ENCODE peak calls at places on chromosomes 12 and 14, in ten cellular contexts. Y is activated CD4-positive, alpha-beta T cell treated with anti-CD3 and anti-CD28 coated beads, Interleukin-2, amount 50 U/mL, for 24 hours; G is CD4-positive, alpha-beta T cell; C is IMR-90; N is left colon; P is AG08395; Q is stimulated activated CD4-positive, alpha-beta T cell treated with anti-CD3 and anti-CD28 coated beads, TNF-alpha, amount 100 ng/mL, for 4 hours; J is NT2/D1; U is iris pigment epithelial cell; S is activated naive CD8-positive, alpha-beta T cell treated with anti-CD3 and anti-CD28 coated beads, Interleukin-2, amount 50 U/mL, for 16 hours. B is an unnamed sample.
A peak's percentile ranks its signal among the peaks of the same experiment; 100 is the strongest.

GRCh38 chr12:82708507-82708906 is 21.8 kb downstream of the TMTC2 start:
- DNase-seq in G (no peak), N (peak; percentile 23), C (no peak), J (peak; percentile 9), P (peak; percentile 11), U (no peak), Q (no peak), S (no peak), Y (no peak), B (no peak)

GRCh38 chr14:26427059-26427458 is 170.8 kb downstream of the NOVA1 start:
- DNase-seq in P (no peak), S (no peak), Y (no peak), Q (no peak), N (no peak), C (no peak), U (peak; percentile 11), G (no peak), J (no peak), B (no peak)

GRCh38 chr14:100078997-100079561 is 13.9 kb downstream of the EVL start:
- DNase-seq in C (peak; percentile 72), U (peak; percentile 73), Y (no peak), Q (no peak), S (peak; percentile 51), N (peak; percentile 40), J (no peak), G (peak; percentile 74), P (peak; percentile 44), B (peak; percentile 55)

GRCh38 chr14:90842726-90843125 is 26.5 kb upstream of the TTC7B start:
- DNase-seq in U (no peak), Y (no peak), Q (no peak), J (no peak), N (no peak), P (no peak), S (no peak), C (no peak), G (no peak), B (no peak)

GRCh38 chr12:124683330-124683662 is 115.9 kb upstream of the NCOR2 start:
- DNase-seq in Y (no peak), P (no peak), G (no peak), Q (no peak), S (no peak), J (peak; percentile 72), C (peak; percentile 18), N (no peak), U (peak; percentile 52), B (peak; percentile 51)

GRCh38 chr14:35197015-35197414 is 74.7 kb downstream of the PRORP start:
- DNase-seq in C (peak; percentile 77), U (peak; percentile 54), Q (no peak), P (no peak), S (no peak), G (no peak), Y (no peak), N (no peak), J (no peak), B (no peak)

GRCh38 chr14:105069887-105070759 is 4.9 kb upstream of the GPR132 start:
- DNase-seq in S (no peak), N (no peak), G (no peak), J (no peak), U (no peak), Y (no peak), C (peak; percentile 33), P (peak; percentile 56), Q (no peak), B (no peak)

GRCh38 chr12:71138011-71138410 is 19.8 kb downstream of the TSPAN8 start:
- DNase-seq in U (no peak), C (no peak), S (no peak), J (no peak), G (no peak), P (no peak), Q (no peak), N (no peak), Y (no peak), B (no peak)

GRCh38 chr12:103493199-103493598 is 2.6 kb downstream of the C12orf42 start:
- DNase-seq in N (no peak), Y (no peak), C (no peak), S (no peak), G (no peak), Q (no peak), J (no peak), P (no peak), U (no peak), B (no peak)

GRCh38 chr12:1391722-1392121 is 202.7 kb downstream of the FBXL14 start:
- DNase-seq in S (no peak), P (no peak), G (no peak), J (peak; percentile 71), Y (no peak), Q (no peak), U (no peak), N (no peak), C (no peak), B (no peak)

GRCh38 chr12:46964496-46965098 is 114.8 kb upstream of the PCED1B start:
- DNase-seq in J (peak; percentile 75), Y (no peak), N (no peak), S (no peak), Q (no peak), C (peak; percentile 64), U (peak; percentile 62), G (no peak), P (peak; percentile 77), B (peak; percentile 87)

GRCh38 chr14:97978336-97978735 is 1181.2 kb downstream of the VRK1 start:
- DNase-seq in G (peak; percentile 68), C (no peak), J (peak; percentile 50), Y (peak; percentile 51), P (peak; percentile 86), S (peak; percentile 52), U (peak; percentile 16), Q (peak; percentile 57), N (peak; percentile 79), B (peak; percentile 1)

GRCh38 chr12:12207746-12208145 is 59.1 kb downstream of the LRP6 start:
- DNase-seq in S (no peak), U (no peak), N (no peak), G (no peak), Q (no peak), P (no peak), J (no peak), Y (no peak), C (no peak), B (peak; percentile 6)

GRCh38 chr12:47251919-47252318 is 172.2 kb upstream of the AMIGO2 start:
- DNase-seq in Y (no peak), Q (no peak), P (no peak), S (no peak), U (no peak), C (no peak), J (no peak), G (no peak), N (no peak), B (no peak)

GRCh38 chr12:50597200-50598195 is 92.7 kb downstream of the DIP2B start:
- DNase-seq in C (peak; percentile 93), S (peak; percentile 5), N (no peak), G (peak; percentile 32), P (peak; percentile 78), J (no peak), Y (peak; percentile 21), U (peak; percentile 88), Q (peak; percentile 8), B (peak; percentile 28)

GRCh38 chr14:53723221-53723620 is 233.4 kb downstream of the BMP4 start:
- DNase-seq in C (no peak), S (no peak), Y (no peak), U (no peak), G (no peak), P (no peak), J (no peak), N (no peak), Q (no peak), B (no peak)

GRCh38 chr14:54627718-54628345 is 60.9 kb downstream of the SAMD4A start:
- DNase-seq in N (peak; percentile 24), S (peak; percentile 25), U (peak; percentile 68), G (no peak), C (peak; percentile 69), Y (no peak), P (peak; percentile 80), J (no peak), Q (no peak), B (peak; percentile 87)

GRCh38 chr14:57732886-57733285 is 133.0 kb downstream of the SLC35F4 start:
- DNase-seq in N (peak; percentile 7), S (no peak), P (no peak), U (peak; percentile 83), Q (no peak), C (no peak), J (no peak), Y (no peak), G (no peak), B (no peak)

GRCh38 chr12:41962171-41962572 is 182.5 kb downstream of the GXYLT1 start:
- DNase-seq in Y (no peak), J (no peak), P (no peak), G (no peak), U (no peak), S (no peak), C (no peak), N (no peak), Q (no peak), B (peak; percentile 28)

GRCh38 chr14:74737753-74738325 is 24.9 kb downstream of the FCF1 start:
- DNase-seq in S (no peak), P (no peak), N (no peak), Q (no peak), U (peak; percentile 42), J (no peak), Y (no peak), G (no peak), C (peak; percentile 50), B (peak; percentile 51)

GRCh38 chr14:56138987-56139386 is 20.8 kb downstream of the PELI2 start:
- DNase-seq in P (no peak), U (no peak), G (no peak), J (no peak), C (no peak), Q (no peak), S (no peak), Y (no peak), N (no peak), B (no peak)

GRCh38 chr12:82896979-82897378 is 210.3 kb downstream of the TMTC2 start:
- DNase-seq in G (no peak), P (no peak), Q (no peak), U (peak; percentile 65), S (no peak), J (no peak), C (peak; percentile 41), Y (no peak), N (peak; percentile 18), B (no peak)

GRCh38 chr12:17062296-17063061 is 456.5 kb upstream of the LMO3 start:
- DNase-seq in S (no peak), G (no peak), Y (no peak), P (no peak), Q (no peak), C (no peak), J (no peak), N (no peak), U (no peak), B (no peak)

GRCh38 chr14:20604291-20604690 is 13.1 kb upstream of the RNASE12 start:
- DNase-seq in P (no peak), G (no peak), N (no peak), C (no peak), J (no peak), U (no peak), Y (no peak), Q (no peak), S (no peak), B (no peak)

GRCh38 chr14:78530078-78530477 is 359.9 kb downstream of the NRXN3 start:
- DNase-seq in C (no peak), P (no peak), N (peak; percentile 6), Y (no peak), U (peak; percentile 8), S (no peak), G (no peak), Q (no peak), J (peak; percentile 50), B (peak; percentile 9)

GRCh38 chr14:105087308-105087962 is 22.2 kb upstream of the GPR132 start:
- DNase-seq in Q (no peak), U (peak; percentile 82), J (no peak), C (peak; percentile 56), S (no peak), N (no peak), P (peak; percentile 68), Y (no peak), G (no peak), B (peak; percentile 12)

GRCh38 chr12:34403706-34404376 is 381.5 kb downstream of the ALG10 start:
- DNase-seq in C (no peak), Y (no peak), S (no peak), Q (no peak), J (no peak), U (no peak), P (peak; percentile 0), G (no peak), N (no peak), B (no peak)

GRCh38 chr12:107288414-107289125 is 195.2 kb upstream of the CRY1 start:
- DNase-seq in G (no peak), Q (no peak), U (no peak), N (no peak), C (no peak), S (no peak), Y (no peak), J (no peak), P (no peak), B (no peak)

B was measured in myocyte.